ENCODE peak calls at places on chromosomes 3 and 15, in ten cellular contexts. E is fibroblast of lung, H is H9, L is B cell, B is HEK293T, R is kidney glomerular epithelial cell, C is Daoy, A is T-cell, I is memory B cell, P is pancreas. M is an unnamed sample.

GRCh38 chr3:16506884-16507409 is 6.6 kb downstream of the RFTN1 start:
- DNase-seq in C (no peak), E (no peak), P (no peak), H (no peak), B (no peak), I (no peak), A (no peak), R (no peak), L (no peak), M (no peak)

GRCh38 chr15:67542462-67543347 is at the start of gene MAP2K5:
- DNase-seq in L (peak), A (peak), I (peak), R (peak), B (peak), C (peak), P (peak), H (peak), E (peak), M (peak)

GRCh38 chr3:61684386-61684785 is 123.0 kb downstream of the PTPRG start:
- DNase-seq in L (no peak), A (no peak), H (no peak), I (no peak), P (no peak), B (no peak), R (no peak), C (peak), E (no peak), M (no peak)

GRCh38 chr3:112349557-112349956 is 16.6 kb downstream of the CD200 start:
- DNase-seq in P (no peak), B (no peak), A (no peak), E (no peak), H (no peak), L (no peak), R (no peak), C (no peak), I (no peak), M (no peak)

GRCh38 chr15:96421211-96421610 is 90.7 kb downstream of the NR2F2 start:
- DNase-seq in L (no peak), P (no peak), A (no peak), E (peak), I (no peak), C (peak), R (peak), H (no peak), B (no peak), M (no peak)

GRCh38 chr3:124322309-124322880 is 330.5 kb upstream of the ROPN1 start:
- DNase-seq in I (no peak), H (no peak), A (no peak), L (no peak), P (no peak), E (peak), R (no peak), B (no peak), C (no peak), M (no peak)

GRCh38 chr3:57956119-57956832 is 51.9 kb upstream of the FLNB start:
- DNase-seq in P (no peak), A (no peak), E (peak), C (peak), H (no peak), B (no peak), I (no peak), R (peak), L (no peak), M (no peak)

GRCh38 chr3:152825566-152825965 is 9.4 kb upstream of the P2RY1 start:
- DNase-seq in B (no peak), P (no peak), C (no peak), I (no peak), R (no peak), H (no peak), A (no peak), L (no peak), E (no peak), M (no peak)

GRCh38 chr3:167762296-167762695 is 26.8 kb downstream of the SERPINI1 start:
- DNase-seq in H (no peak), B (no peak), R (no peak), C (no peak), E (no peak), P (no peak), L (no peak), I (no peak), A (no peak), M (no peak)

GRCh38 chr15:77582763-77583162 is 49.9 kb downstream of the LINGO1 start:
- DNase-seq in I (no peak), P (no peak), H (no peak), B (no peak), E (no peak), C (no peak), L (no peak), A (no peak), R (no peak), M (no peak)

GRCh38 chr3:195577645-195578177 is 6.0 kb downstream of the APOD start:
- DNase-seq in A (no peak), E (no peak), C (no peak), I (no peak), H (no peak), R (no peak), B (no peak), P (no peak), L (no peak), M (no peak)

GRCh38 chr3:127084401-127084990 is 101.6 kb downstream of the PLXNA1 start:
- DNase-seq in R (no peak), I (no peak), H (no peak), B (no peak), C (no peak), P (no peak), A (no peak), E (no peak), L (no peak), M (no peak)

GRCh38 chr3:112407214-112407887 is 74.4 kb downstream of the CD200 start:
- DNase-seq in A (no peak), B (no peak), R (peak), E (no peak), C (no peak), L (no peak), P (no peak), I (peak), H (no peak), M (no peak)

GRCh38 chr3:13727890-13728289 is 152.0 kb downstream of the WNT7A start:
- DNase-seq in B (peak), H (no peak), A (no peak), R (no peak), P (no peak), I (no peak), E (no peak), L (no peak), C (no peak), M (no peak)

GRCh38 chr3:40018369-40018768 is 209.0 kb downstream of the MYRIP start:
- DNase-seq in C (no peak), R (no peak), P (no peak), A (no peak), L (no peak), B (no peak), H (no peak), E (no peak), I (no peak), M (no peak)

GRCh38 chr15:93298901-93299300 is 209.9 kb upstream of the RGMA start:
- DNase-seq in I (no peak), E (no peak), P (no peak), B (no peak), L (no peak), A (no peak), C (peak), H (no peak), R (no peak), M (no peak)

GRCh38 chr3:58568572-58569286 is 8.5 kb downstream of the FAM107A start:
- DNase-seq in P (peak), A (peak), H (peak), B (peak), I (peak), E (peak), R (peak), L (peak), C (peak), M (no peak)

GRCh38 chr15:101102746-101103145 is 149.1 kb downstream of the CHSY1 start:
- DNase-seq in I (no peak), L (no peak), B (no peak), E (no peak), C (no peak), A (no peak), R (no peak), H (no peak), P (no peak), M (no peak)

GRCh38 chr3:161415506-161416231 is 44.4 kb upstream of the SPTSSB start:
- DNase-seq in P (no peak), B (no peak), E (peak), C (peak), R (peak), L (no peak), H (no peak), A (no peak), I (no peak), M (no peak)

GRCh38 chr15:85865070-85865684 is 70.5 kb upstream of the KLHL25 start:
- DNase-seq in R (no peak), C (peak), I (no peak), H (peak), P (no peak), A (no peak), E (peak), B (peak), L (no peak), M (no peak)

GRCh38 chr3:15314276-15314675 is 18.1 kb downstream of the SH3BP5 start:
- DNase-seq in R (no peak), L (no peak), P (no peak), H (no peak), B (no peak), C (no peak), A (no peak), I (no peak), E (no peak), M (no peak)

GRCh38 chr15:74500401-74500800 is 39.4 kb upstream of the UBL7 start:
- DNase-seq in P (no peak), L (no peak), I (no peak), R (no peak), B (no peak), C (no peak), E (no peak), H (peak), A (no peak), M (no peak)

GRCh38 chr15:60326343-60326742 is 71.4 kb downstream of the ANXA2 start:
- DNase-seq in I (no peak), C (no peak), A (no peak), H (no peak), E (no peak), P (no peak), R (no peak), B (no peak), L (no peak), M (no peak)

GRCh38 chr3:153624310-153625030 is 462.4 kb downstream of the RAP2B start:
- DNase-seq in R (no peak), I (no peak), H (no peak), B (no peak), C (no peak), L (no peak), E (no peak), P (no peak), A (peak), M (no peak)

GRCh38 chr3:186057594-186057993 is 51.3 kb downstream of the ETV5 start:
- DNase-seq in I (no peak), R (no peak), P (no peak), B (no peak), C (peak), E (peak), H (peak), A (no peak), L (no peak), M (no peak)

GRCh38 chr3:41111011-41111410 is 88.3 kb upstream of the CTNNB1 start:
- DNase-seq in P (no peak), B (no peak), I (no peak), A (no peak), E (no peak), L (no peak), R (no peak), H (no peak), C (no peak), M (no peak)

GRCh38 chr15:49155834-49156627 is 632 bp upstream of the COPS2 start:
- DNase-seq in P (no peak), E (peak), A (no peak), B (peak), H (peak), L (no peak), I (no peak), C (peak), R (no peak), M (no peak)

GRCh38 chr15:78301813-78302212 is 2.4 kb upstream of the SKIC8 start:
- DNase-seq in L (no peak), E (peak), R (no peak), I (no peak), C (no peak), A (no peak), B (no peak), H (no peak), P (no peak), M (no peak)

GRCh38 chr3:76582632-76583378 is 457.1 kb upstream of the ROBO2 start:
- DNase-seq in P (no peak), E (no peak), I (no peak), H (no peak), B (no peak), A (no peak), R (no peak), L (no peak), C (no peak), M (no peak)

GRCh38 chr15:31360843-31361763 is 34.5 kb downstream of the KLF13 start:
- DNase-seq in E (no peak), H (no peak), I (peak), A (peak), L (peak), P (peak), C (no peak), B (no peak), R (no peak), M (peak)

GRCh38 chr3:106728315-106728821 is 648.9 kb upstream of the CCDC54 start:
- DNase-seq in L (no peak), I (no peak), H (no peak), A (no peak), B (no peak), C (peak), P (no peak), R (peak), E (peak), M (no peak)

GRCh38 chr3:40780341-40780800 is 255.6 kb downstream of the ZNF621 start:
- DNase-seq in H (peak), C (peak), I (no peak), B (no peak), R (no peak), E (no peak), A (no peak), P (peak), L (no peak), M (no peak)

GRCh38 chr15:88621789-88622604 is 857 bp downstream of the AEN start:
- DNase-seq in E (peak), C (no peak), A (peak), L (peak), P (no peak), I (no peak), R (no peak), H (no peak), B (no peak), M (no peak)